ENCODE peak calls at places on chromosomes 6 and 20, in eight cellular contexts. A, S, Z, L, E, D, F and W are unnamed samples.

GRCh38 chr6:31764239-31764638 is 1.8 kb downstream of the SAPCD1 start:
- DNase-seq in A (no peak), S (no peak), Z (no peak), L (no peak), E (no peak), D (no peak), F (no peak), W (no peak)

GRCh38 chr6:63644668-63645326 is 9.2 kb downstream of the PHF3 start:
- DNase-seq in A (peak), S (peak), Z (no peak), L (peak), E (no peak), D (peak), F (peak), W (no peak)

GRCh38 chr6:32112436-32112980 is 3.4 kb upstream of the TNXB start:
- DNase-seq in A (no peak), S (no peak), Z (peak), L (no peak), E (no peak), D (no peak), F (no peak), W (no peak)

GRCh38 chr6:27138837-27139752 is 108.4 kb upstream of the PRSS16 start:
- DNase-seq in A (no peak), S (peak), Z (no peak), L (peak), E (no peak), D (peak), F (no peak), W (no peak)

GRCh38 chr6:12328701-12329100 is 38.5 kb downstream of the EDN1 start:
- DNase-seq in A (peak), S (no peak), Z (no peak), L (no peak), E (no peak), D (peak), F (no peak), W (no peak)

GRCh38 chr6:49552596-49552995 is 2.1 kb downstream of the C6orf141 start:
- DNase-seq in A (no peak), S (peak), Z (no peak), L (no peak), E (no peak), D (peak), F (no peak), W (no peak)

GRCh38 chr6:10398439-10399218 is 16.2 kb downstream of the TFAP2A start:
- DNase-seq in A (no peak), S (no peak), Z (no peak), L (no peak), E (no peak), D (no peak), F (no peak), W (no peak)

GRCh38 chr6:57137392-57137791 is 34.7 kb upstream of the BAG2 start:
- DNase-seq in A (no peak), S (no peak), Z (no peak), L (no peak), E (no peak), D (no peak), F (no peak), W (no peak)

GRCh38 chr20:2595076-2595475 is 57.4 kb upstream of the NOP56 start:
- DNase-seq in A (no peak), S (no peak), Z (no peak), L (no peak), E (no peak), D (no peak), F (no peak), W (no peak)

GRCh38 chr6:37495199-37495913 is 4.3 kb downstream of the CCDC167 start:
- DNase-seq in A (no peak), S (no peak), Z (no peak), L (no peak), E (no peak), D (no peak), F (no peak), W (no peak)

GRCh38 chr20:31845300-31845863 is at the start of gene FOXS1:
- DNase-seq in A (no peak), S (no peak), Z (no peak), L (peak), E (peak), D (no peak), F (no peak), W (no peak)

GRCh38 chr6:155366325-155366724 is 52.0 kb upstream of the TFB1M start:
- DNase-seq in A (no peak), S (no peak), Z (no peak), L (no peak), E (no peak), D (no peak), F (no peak), W (no peak)

GRCh38 chr6:125802383-125802782 is 11.6 kb downstream of the NCOA7 start:
- DNase-seq in A (no peak), S (no peak), Z (no peak), L (no peak), E (no peak), D (no peak), F (no peak), W (no peak)

GRCh38 chr6:134466751-134467525 is 149.0 kb upstream of the SGK1 start:
- DNase-seq in A (no peak), S (peak), Z (no peak), L (peak), E (peak), D (peak), F (no peak), W (peak)

GRCh38 chr6:40922281-40922680 is 116.7 kb downstream of the UNC5CL start:
- DNase-seq in A (no peak), S (no peak), Z (no peak), L (no peak), E (no peak), D (peak), F (no peak), W (no peak)

GRCh38 chr6:166476061-166476591 is 93.4 kb upstream of the MPC1 start:
- DNase-seq in A (no peak), S (no peak), Z (no peak), L (no peak), E (no peak), D (no peak), F (peak), W (no peak)

GRCh38 chr20:50242548-50242862 is 51.9 kb downstream of the CEBPB start:
- DNase-seq in A (no peak), S (no peak), Z (no peak), L (no peak), E (no peak), D (no peak), F (no peak), W (no peak)